ENCODE peak calls at places on chromosome 11, in seven cellular contexts. S is CD4-positive, alpha-beta memory T cell; Z is hypothalamus; P is cardiac fibroblast; H is upper lobe of right lung; Q is brain microvascular endothelial cell; M is adipocyte. D is an unnamed sample.
A peak's percentile ranks its signal among the peaks of the same experiment; 100 is the strongest.

GRCh38 chr11:62494246-62494645 is 52.4 kb downstream of the AHNAK start:
- DNase-seq in P (no peak), M (no peak), S (no peak), Q (no peak), H (no peak), Z (no peak), D (no peak)

GRCh38 chr11:107018902-107019493 is 722 bp upstream of the GUCY1A2 start:
- DNase-seq in H (peak; percentile 77), M (peak; percentile 91), P (peak; percentile 75), Q (peak; percentile 77), S (no peak), Z (peak; percentile 26), D (peak; percentile 49)

GRCh38 chr11:58125469-58125868 is at the start of gene OR9I1:
- DNase-seq in P (no peak), S (no peak), H (no peak), Z (no peak), M (no peak), Q (no peak), D (no peak)

GRCh38 chr11:64076764-64077163 is 41.0 kb downstream of the FLRT1 start:
- DNase-seq in S (no peak), H (no peak), Z (no peak), M (no peak), P (no peak), Q (no peak), D (no peak)

GRCh38 chr11:72851726-72852125 is 37.5 kb downstream of the ATG16L2 start:
- DNase-seq in H (no peak), Z (no peak), M (no peak), P (no peak), Q (peak; percentile 54), S (no peak), D (no peak)

GRCh38 chr11:131999084-131999483 is 628.7 kb downstream of the NTM start:
- DNase-seq in S (no peak), Z (no peak), Q (no peak), M (no peak), H (no peak), P (peak; percentile 34), D (no peak)

GRCh38 chr11:75240381-75241035 is at the start of gene TPBGL:
- DNase-seq in P (peak; percentile 17), H (peak; percentile 66), M (peak; percentile 23), Z (no peak), Q (no peak), S (no peak), D (no peak)

GRCh38 chr11:65417702-65418430 is 4.7 kb upstream of the NEAT1 start:
- DNase-seq in P (peak; percentile 84), Z (no peak), H (peak; percentile 84), S (peak; percentile 43), Q (no peak), M (peak; percentile 21), D (peak; percentile 26)

GRCh38 chr11:63917685-63918523 is 940 bp upstream of the RCOR2 start:
- DNase-seq in Z (peak; percentile 57), M (no peak), Q (no peak), P (peak; percentile 57), S (peak; percentile 35), H (no peak), D (no peak)

GRCh38 chr11:9047986-9048522 is 43.3 kb downstream of the SCUBE2 start:
- DNase-seq in M (peak; percentile 75), Q (no peak), Z (no peak), H (no peak), S (no peak), P (peak; percentile 84), D (no peak)

GRCh38 chr11:73274722-73275380 is 2.7 kb downstream of the P2RY6 start:
- DNase-seq in Z (no peak), P (no peak), H (peak; percentile 62), Q (no peak), M (no peak), S (no peak), D (no peak)

GRCh38 chr11:117299351-117300300 is 8.5 kb downstream of the BACE1-AS start:
- DNase-seq in H (no peak), Z (no peak), M (no peak), Q (no peak), S (no peak), P (no peak), D (no peak)

GRCh38 chr11:37109205-37109585 is 511.2 kb upstream of the RAG2 start:
- DNase-seq in P (no peak), S (no peak), H (no peak), Z (no peak), Q (no peak), M (no peak), D (no peak)

GRCh38 chr11:122852071-122852831 is 14.0 kb downstream of the CRTAM start:
- DNase-seq in H (no peak), S (no peak), Z (no peak), M (no peak), Q (peak; percentile 44), P (no peak), D (no peak)

GRCh38 chr11:86143429-86144030 is 74.6 kb upstream of the PICALM start:
- DNase-seq in Z (no peak), H (no peak), Q (no peak), M (no peak), P (no peak), S (no peak), D (no peak)

GRCh38 chr11:134504146-134504905 is 92.3 kb upstream of the B3GAT1 start:
- DNase-seq in Z (no peak), S (no peak), M (no peak), Q (no peak), H (peak; percentile 52), P (no peak), D (peak; percentile 20)

GRCh38 chr11:58204042-58204441 is at the start of gene OR1S2:
- DNase-seq in H (no peak), P (no peak), Q (no peak), Z (no peak), M (no peak), S (no peak), D (no peak)

GRCh38 chr11:132559371-132560036 is 972.8 kb downstream of the OPCML start:
- DNase-seq in Q (no peak), Z (no peak), H (no peak), P (no peak), S (no peak), M (no peak), D (no peak)

GRCh38 chr11:87897079-87897478 is 278.2 kb downstream of the RAB38 start:
- DNase-seq in H (no peak), Q (no peak), S (no peak), P (no peak), M (no peak), Z (no peak), D (no peak)

GRCh38 chr11:101010899-101011298 is 118.7 kb downstream of the PGR start:
- DNase-seq in M (no peak), P (no peak), Q (peak; percentile 17), Z (no peak), S (no peak), H (no peak), D (no peak)

GRCh38 chr11:44759743-44760476 is 33.1 kb downstream of the TSPAN18 start:
- DNase-seq in H (no peak), Q (no peak), Z (no peak), P (no peak), M (no peak), S (no peak), D (no peak)

GRCh38 chr11:46776878-46777277 is 57.9 kb downstream of the F2 start:
- DNase-seq in S (no peak), Z (no peak), P (no peak), M (no peak), Q (no peak), H (no peak), D (no peak)

GRCh38 chr11:70584786-70585545 is 186.6 kb downstream of the CTTN start:
- DNase-seq in H (peak; percentile 35), M (no peak), S (no peak), Z (no peak), P (no peak), Q (no peak), D (no peak)

GRCh38 chr11:6196396-6196795 is 2.6 kb upstream of the OR52W1 start:
- DNase-seq in H (no peak), M (no peak), S (no peak), P (no peak), Z (no peak), Q (no peak), D (no peak)

GRCh38 chr11:102194257-102194656 is 84.0 kb downstream of the YAP1 start:
- DNase-seq in M (no peak), Q (no peak), Z (no peak), S (no peak), P (no peak), H (no peak), D (no peak)

GRCh38 chr11:121544956-121545355 is 92.2 kb upstream of the SORL1-AS1 start:
- DNase-seq in H (no peak), Z (no peak), Q (no peak), P (no peak), M (no peak), S (no peak), D (no peak)

GRCh38 chr11:8258771-8259170 is 4.9 kb downstream of the LMO1 start:
- DNase-seq in H (peak; percentile 30), M (peak; percentile 65), Z (no peak), Q (peak; percentile 27), P (peak; percentile 33), S (no peak), D (no peak)

GRCh38 chr11:31414338-31414737 is 44.7 kb downstream of the DNAJC24 start:
- DNase-seq in Z (no peak), M (no peak), H (no peak), P (no peak), S (no peak), Q (no peak), D (no peak)

GRCh38 chr11:80860632-80861031 is 1419.8 kb upstream of the TENM4 start:
- DNase-seq in Q (peak; percentile 56), H (no peak), Z (no peak), P (peak; percentile 25), S (no peak), M (no peak), D (peak; percentile 90)

GRCh38 chr11:19279455-19279854 is 38.7 kb upstream of the E2F8 start:
- DNase-seq in P (no peak), Q (no peak), H (no peak), S (no peak), Z (no peak), M (no peak), D (no peak)

GRCh38 chr11:46446343-46446751 is 54.8 kb upstream of the CHRM4 start:
- DNase-seq in Z (no peak), H (no peak), M (peak; percentile 76), S (no peak), Q (no peak), P (peak; percentile 43), D (peak; percentile 37)

GRCh38 chr11:10605941-10606381 is 37.5 kb upstream of the LYVE1 start:
- DNase-seq in Z (no peak), Q (peak; percentile 74), P (peak; percentile 88), H (peak; percentile 80), S (no peak), M (peak; percentile 95), D (peak; percentile 77)

GRCh38 chr11:86214710-86215109 is 29.8 kb upstream of the EED start:
- DNase-seq in Q (no peak), P (no peak), Z (no peak), S (no peak), H (no peak), M (no peak), D (no peak)

GRCh38 chr11:84522331-84522730 is 1104.8 kb downstream of the DLG2 start:
- DNase-seq in Z (no peak), H (no peak), M (peak; percentile 5), S (no peak), Q (no peak), P (peak; percentile 33), D (no peak)

GRCh38 chr11:123460006-123460700 is 30.1 kb downstream of the GRAMD1B start:
- DNase-seq in H (no peak), P (no peak), Z (no peak), S (no peak), M (no peak), Q (no peak), D (no peak)

GRCh38 chr11:107370390-107370789 is 87.2 kb downstream of the CWF19L2 start:
- DNase-seq in S (no peak), Q (no peak), P (peak; percentile 39), H (no peak), Z (no peak), M (no peak), D (peak; percentile 26)

GRCh38 chr11:18054511-18055103 is 8.5 kb upstream of the TPH1 start:
- DNase-seq in H (no peak), P (no peak), Z (no peak), M (no peak), Q (no peak), S (no peak), D (no peak)

GRCh38 chr11:77151804-77152513 is 23.9 kb downstream of the MYO7A start:
- DNase-seq in S (peak; percentile 70), M (peak; percentile 11), P (no peak), Z (no peak), H (no peak), Q (no peak), D (no peak)